ENCODE peak calls at places on chromosomes 7 and 10, in five cellular contexts. One of them, this sample, is unnamed.
A peak's percentile ranks its signal among the peaks of the same experiment; 100 is the strongest.

GRCh38 chr10:97618285-97618684 is 15.0 kb downstream of the MORN4 start:
- DNase-seq in frontal cortex: no peak
- DNase-seq in stimulated activated CD8-positive, alpha-beta memory T cell treated with anti-CD3 and anti-CD28 coated beads, Interleukin-15, amount 100 ng/mL, for 1 hour: no peak
- DNase-seq in NCI-H1417: no peak
- DNase-seq in CD8-positive, alpha-beta T cell: no peak
- DNase-seq in this sample: no peak

GRCh38 chr10:53140516-53140915 is 367.9 kb upstream of the MBL2 start:
- DNase-seq in CD8-positive, alpha-beta T cell: no peak
- DNase-seq in NCI-H1417: no peak
- DNase-seq in frontal cortex: no peak
- DNase-seq in stimulated activated CD8-positive, alpha-beta memory T cell treated with anti-CD3 and anti-CD28 coated beads, Interleukin-15, amount 100 ng/mL, for 1 hour: no peak
- DNase-seq in this sample: no peak

GRCh38 chr7:151482883-151483699 is 36.6 kb downstream of the RHEB start:
- DNase-seq in CD8-positive, alpha-beta T cell: no peak
- DNase-seq in stimulated activated CD8-positive, alpha-beta memory T cell treated with anti-CD3 and anti-CD28 coated beads, Interleukin-15, amount 100 ng/mL, for 1 hour: no peak
- DNase-seq in frontal cortex: no peak
- DNase-seq in NCI-H1417: no peak
- DNase-seq in this sample: no peak

GRCh38 chr10:78316451-78316931 is 282.8 kb downstream of the RPS24 start:
- DNase-seq in frontal cortex: no peak
- DNase-seq in CD8-positive, alpha-beta T cell: no peak
- DNase-seq in NCI-H1417: no peak
- DNase-seq in stimulated activated CD8-positive, alpha-beta memory T cell treated with anti-CD3 and anti-CD28 coated beads, Interleukin-15, amount 100 ng/mL, for 1 hour: no peak
- DNase-seq in this sample: no peak

GRCh38 chr10:22629126-22629525 is 85.3 kb downstream of the PIP4K2A start:
- DNase-seq in NCI-H1417: no peak
- DNase-seq in frontal cortex: no peak
- DNase-seq in stimulated activated CD8-positive, alpha-beta memory T cell treated with anti-CD3 and anti-CD28 coated beads, Interleukin-15, amount 100 ng/mL, for 1 hour: no peak
- DNase-seq in CD8-positive, alpha-beta T cell: no peak
- DNase-seq in this sample: no peak

GRCh38 chr7:102284399-102284798 is 2.3 kb upstream of the SH2B2 start:
- DNase-seq in frontal cortex: no peak
- DNase-seq in CD8-positive, alpha-beta T cell: no peak
- DNase-seq in NCI-H1417: no peak
- DNase-seq in stimulated activated CD8-positive, alpha-beta memory T cell treated with anti-CD3 and anti-CD28 coated beads, Interleukin-15, amount 100 ng/mL, for 1 hour: no peak
- DNase-seq in this sample: peak; percentile 70

GRCh38 chr7:31432831-31433340 is 81.0 kb upstream of the ITPRID1 start:
- DNase-seq in stimulated activated CD8-positive, alpha-beta memory T cell treated with anti-CD3 and anti-CD28 coated beads, Interleukin-15, amount 100 ng/mL, for 1 hour: no peak
- DNase-seq in CD8-positive, alpha-beta T cell: no peak
- DNase-seq in NCI-H1417: no peak
- DNase-seq in frontal cortex: no peak
- DNase-seq in this sample: no peak

GRCh38 chr10:67221939-67222494 is 296.2 kb downstream of the LRRTM3 start:
- DNase-seq in stimulated activated CD8-positive, alpha-beta memory T cell treated with anti-CD3 and anti-CD28 coated beads, Interleukin-15, amount 100 ng/mL, for 1 hour: no peak
- DNase-seq in NCI-H1417: no peak
- DNase-seq in frontal cortex: no peak
- DNase-seq in CD8-positive, alpha-beta T cell: no peak
- DNase-seq in this sample: no peak

GRCh38 chr7:27123021-27123476 is 7.5 kb downstream of the HOXA4 start:
- DNase-seq in stimulated activated CD8-positive, alpha-beta memory T cell treated with anti-CD3 and anti-CD28 coated beads, Interleukin-15, amount 100 ng/mL, for 1 hour: no peak
- DNase-seq in CD8-positive, alpha-beta T cell: no peak
- DNase-seq in frontal cortex: no peak
- DNase-seq in NCI-H1417: no peak
- DNase-seq in this sample: no peak

GRCh38 chr7:135853499-135853898 is 104.9 kb upstream of the FAM180A start:
- DNase-seq in frontal cortex: no peak
- DNase-seq in stimulated activated CD8-positive, alpha-beta memory T cell treated with anti-CD3 and anti-CD28 coated beads, Interleukin-15, amount 100 ng/mL, for 1 hour: no peak
- DNase-seq in CD8-positive, alpha-beta T cell: no peak
- DNase-seq in NCI-H1417: no peak
- DNase-seq in this sample: no peak

GRCh38 chr7:85133560-85133959 is 53.3 kb downstream of the SEMA3D start:
- DNase-seq in NCI-H1417: no peak
- DNase-seq in frontal cortex: no peak
- DNase-seq in CD8-positive, alpha-beta T cell: no peak
- DNase-seq in stimulated activated CD8-positive, alpha-beta memory T cell treated with anti-CD3 and anti-CD28 coated beads, Interleukin-15, amount 100 ng/mL, for 1 hour: no peak
- DNase-seq in this sample: no peak

GRCh38 chr7:117208257-117208656 is 114.6 kb downstream of the WNT2 start:
- DNase-seq in NCI-H1417: no peak
- DNase-seq in frontal cortex: no peak
- DNase-seq in CD8-positive, alpha-beta T cell: no peak
- DNase-seq in stimulated activated CD8-positive, alpha-beta memory T cell treated with anti-CD3 and anti-CD28 coated beads, Interleukin-15, amount 100 ng/mL, for 1 hour: no peak
- DNase-seq in this sample: no peak

GRCh38 chr10:42952931-42953683 is 123.8 kb upstream of the RET start:
- DNase-seq in CD8-positive, alpha-beta T cell: peak; percentile 38
- DNase-seq in stimulated activated CD8-positive, alpha-beta memory T cell treated with anti-CD3 and anti-CD28 coated beads, Interleukin-15, amount 100 ng/mL, for 1 hour: no peak
- DNase-seq in frontal cortex: no peak
- DNase-seq in NCI-H1417: no peak
- DNase-seq in this sample: no peak

GRCh38 chr10:69413221-69413865 is 3.4 kb downstream of the TACR2 start:
- DNase-seq in frontal cortex: peak; percentile 77
- DNase-seq in CD8-positive, alpha-beta T cell: no peak
- DNase-seq in NCI-H1417: no peak
- DNase-seq in stimulated activated CD8-positive, alpha-beta memory T cell treated with anti-CD3 and anti-CD28 coated beads, Interleukin-15, amount 100 ng/mL, for 1 hour: no peak
- DNase-seq in this sample: peak; percentile 43

GRCh38 chr10:13503745-13504463 is 24.9 kb downstream of the BEND7 start:
- DNase-seq in CD8-positive, alpha-beta T cell: no peak
- DNase-seq in stimulated activated CD8-positive, alpha-beta memory T cell treated with anti-CD3 and anti-CD28 coated beads, Interleukin-15, amount 100 ng/mL, for 1 hour: no peak
- DNase-seq in NCI-H1417: no peak
- DNase-seq in frontal cortex: no peak
- DNase-seq in this sample: no peak

GRCh38 chr7:11833431-11833830 is 1.4 kb upstream of the THSD7A start:
- DNase-seq in frontal cortex: no peak
- DNase-seq in stimulated activated CD8-positive, alpha-beta memory T cell treated with anti-CD3 and anti-CD28 coated beads, Interleukin-15, amount 100 ng/mL, for 1 hour: no peak
- DNase-seq in NCI-H1417: peak; percentile 58
- DNase-seq in CD8-positive, alpha-beta T cell: no peak
- DNase-seq in this sample: no peak

GRCh38 chr10:9137368-9137767 is 1082.9 kb downstream of the GATA3 start:
- DNase-seq in stimulated activated CD8-positive, alpha-beta memory T cell treated with anti-CD3 and anti-CD28 coated beads, Interleukin-15, amount 100 ng/mL, for 1 hour: no peak
- DNase-seq in frontal cortex: no peak
- DNase-seq in CD8-positive, alpha-beta T cell: no peak
- DNase-seq in NCI-H1417: no peak
- DNase-seq in this sample: no peak

GRCh38 chr7:36205236-36205635 is 52.2 kb downstream of the EEPD1 start:
- DNase-seq in frontal cortex: no peak
- DNase-seq in NCI-H1417: no peak
- DNase-seq in CD8-positive, alpha-beta T cell: no peak
- DNase-seq in stimulated activated CD8-positive, alpha-beta memory T cell treated with anti-CD3 and anti-CD28 coated beads, Interleukin-15, amount 100 ng/mL, for 1 hour: no peak
- DNase-seq in this sample: no peak

GRCh38 chr7:1968397-1969111 is 264.2 kb downstream of the MAD1L1 start:
- DNase-seq in stimulated activated CD8-positive, alpha-beta memory T cell treated with anti-CD3 and anti-CD28 coated beads, Interleukin-15, amount 100 ng/mL, for 1 hour: no peak
- DNase-seq in CD8-positive, alpha-beta T cell: no peak
- DNase-seq in NCI-H1417: no peak
- DNase-seq in frontal cortex: no peak
- DNase-seq in this sample: no peak

GRCh38 chr7:28550580-28551205 is 138.4 kb downstream of the CREB5 start:
- DNase-seq in NCI-H1417: peak; percentile 19
- DNase-seq in stimulated activated CD8-positive, alpha-beta memory T cell treated with anti-CD3 and anti-CD28 coated beads, Interleukin-15, amount 100 ng/mL, for 1 hour: no peak
- DNase-seq in frontal cortex: no peak
- DNase-seq in CD8-positive, alpha-beta T cell: no peak
- DNase-seq in this sample: no peak

GRCh38 chr10:76717141-76717540 is 920.5 kb downstream of the KCNMA1 start:
- DNase-seq in stimulated activated CD8-positive, alpha-beta memory T cell treated with anti-CD3 and anti-CD28 coated beads, Interleukin-15, amount 100 ng/mL, for 1 hour: no peak
- DNase-seq in CD8-positive, alpha-beta T cell: no peak
- DNase-seq in NCI-H1417: no peak
- DNase-seq in frontal cortex: no peak
- DNase-seq in this sample: no peak

GRCh38 chr10:62527019-62527827 is 153.1 kb downstream of the ZNF365 start:
- DNase-seq in frontal cortex: no peak
- DNase-seq in CD8-positive, alpha-beta T cell: peak; percentile 55
- DNase-seq in NCI-H1417: no peak
- DNase-seq in stimulated activated CD8-positive, alpha-beta memory T cell treated with anti-CD3 and anti-CD28 coated beads, Interleukin-15, amount 100 ng/mL, for 1 hour: no peak
- DNase-seq in this sample: peak; percentile 91

GRCh38 chr7:26630941-26631580 is 233.3 kb downstream of the SKAP2 start:
- DNase-seq in frontal cortex: no peak
- DNase-seq in stimulated activated CD8-positive, alpha-beta memory T cell treated with anti-CD3 and anti-CD28 coated beads, Interleukin-15, amount 100 ng/mL, for 1 hour: no peak
- DNase-seq in NCI-H1417: no peak
- DNase-seq in CD8-positive, alpha-beta T cell: no peak
- DNase-seq in this sample: no peak

GRCh38 chr10:77821036-77821435 is 105.5 kb downstream of the DLG5 start:
- DNase-seq in CD8-positive, alpha-beta T cell: no peak
- DNase-seq in stimulated activated CD8-positive, alpha-beta memory T cell treated with anti-CD3 and anti-CD28 coated beads, Interleukin-15, amount 100 ng/mL, for 1 hour: no peak
- DNase-seq in frontal cortex: no peak
- DNase-seq in NCI-H1417: no peak
- DNase-seq in this sample: no peak

GRCh38 chr7:116929021-116929420 is 24.3 kb upstream of the ST7 start:
- DNase-seq in frontal cortex: no peak
- DNase-seq in stimulated activated CD8-positive, alpha-beta memory T cell treated with anti-CD3 and anti-CD28 coated beads, Interleukin-15, amount 100 ng/mL, for 1 hour: no peak
- DNase-seq in NCI-H1417: peak; percentile 15
- DNase-seq in CD8-positive, alpha-beta T cell: no peak
- DNase-seq in this sample: no peak

GRCh38 chr7:121739465-121739864 is 133.5 kb upstream of the PTPRZ1 start:
- DNase-seq in NCI-H1417: no peak
- DNase-seq in stimulated activated CD8-positive, alpha-beta memory T cell treated with anti-CD3 and anti-CD28 coated beads, Interleukin-15, amount 100 ng/mL, for 1 hour: no peak
- DNase-seq in frontal cortex: no peak
- DNase-seq in CD8-positive, alpha-beta T cell: no peak
- DNase-seq in this sample: no peak

GRCh38 chr10:113227045-113227444 is 277.0 kb downstream of the TCF7L2 start:
- DNase-seq in frontal cortex: no peak
- DNase-seq in NCI-H1417: no peak
- DNase-seq in stimulated activated CD8-positive, alpha-beta memory T cell treated with anti-CD3 and anti-CD28 coated beads, Interleukin-15, amount 100 ng/mL, for 1 hour: no peak
- DNase-seq in CD8-positive, alpha-beta T cell: no peak
- DNase-seq in this sample: no peak